ENCODE peak calls at places on chromosomes 16 and 17, in five cellular contexts. W is Peyer's patch, A is lower leg skin, E is ovary, I is heart left ventricle. N is an unnamed sample.

GRCh38 chr16:63617047-63617989 is 1504.5 kb downstream of the CDH11 start:
- DNase-seq in W (no peak), A (no peak), E (no peak), I (peak; percentile 52), N (peak; percentile 23)

GRCh38 chr17:4142107-4142900 is 526 bp downstream of the ZZEF1 start:
- DNase-seq in W (peak; percentile 23), A (peak; percentile 25), E (peak; percentile 42), I (peak; percentile 57), N (peak; percentile 48)

GRCh38 chr16:55773859-55774549 is 58.9 kb downstream of the CES1 start:
- DNase-seq in W (no peak), A (no peak), E (no peak), I (no peak), N (no peak)

GRCh38 chr17:45061606-45062205 is 589 bp downstream of the NMT1 start:
- DNase-seq in W (no peak), A (no peak), E (no peak), I (no peak), N (no peak)

GRCh38 chr16:23957287-23957686 is 121.5 kb downstream of the PRKCB start:
- DNase-seq in W (no peak), A (no peak), E (no peak), I (no peak), N (no peak)

GRCh38 chr17:62179525-62180161 is 114.6 kb upstream of the MED13 start:
- DNase-seq in W (no peak), A (no peak), E (no peak), I (no peak), N (no peak)

GRCh38 chr17:55321507-55322064 is 56.8 kb downstream of the HLF start:
- DNase-seq in W (no peak), A (no peak), E (no peak), I (no peak), N (no peak)

GRCh38 chr17:29376667-29377268 is 13.4 kb upstream of the TAOK1 start:
- DNase-seq in W (no peak), A (no peak), E (no peak), I (peak; percentile 34), N (peak; percentile 53)

GRCh38 chr17:45276031-45276430 is 14.1 kb upstream of the SPATA32 start:
- DNase-seq in W (no peak), A (no peak), E (no peak), I (no peak), N (no peak)

GRCh38 chr16:21167360-21167759 is 8.9 kb downstream of the LDAF1 start:
- DNase-seq in W (no peak), A (no peak), E (no peak), I (no peak), N (no peak)

GRCh38 chr17:48444531-48445247 is 14.7 kb upstream of the SKAP1 start:
- DNase-seq in W (no peak), A (no peak), E (no peak), I (no peak), N (no peak)

GRCh38 chr17:9755083-9755482 is 36.3 kb downstream of the DHRS7C start:
- DNase-seq in W (no peak), A (no peak), E (no peak), I (no peak), N (no peak)

GRCh38 chr16:48321307-48322036 is 63.7 kb downstream of the SIAH1 start:
- DNase-seq in W (no peak), A (no peak), E (no peak), I (no peak), N (no peak)

GRCh38 chr16:76565542-76565941 is 288.3 kb downstream of the CNTNAP4 start:
- DNase-seq in W (no peak), A (no peak), E (no peak), I (no peak), N (no peak)

GRCh38 chr16:28609631-28610594 is at the start of gene SULT1A1:
- DNase-seq in W (no peak), A (peak; percentile 54), E (no peak), I (peak; percentile 69), N (peak; percentile 50)

GRCh38 chr16:4506450-4506849 is 30.3 kb downstream of the HMOX2 start:
- DNase-seq in W (peak; percentile 56), A (peak; percentile 71), E (peak; percentile 70), I (peak; percentile 64), N (peak; percentile 77)

GRCh38 chr17:20094777-20095176 is 85.6 kb downstream of the SPECC1 start:
- DNase-seq in W (no peak), A (no peak), E (no peak), I (no peak), N (no peak)

GRCh38 chr17:19991252-19991885 is 13.7 kb upstream of the AKAP10 start:
- DNase-seq in W (no peak), A (no peak), E (no peak), I (no peak), N (peak; percentile 52)

GRCh38 chr17:17738901-17739300 is 57.6 kb downstream of the RAI1 start:
- DNase-seq in W (no peak), A (no peak), E (no peak), I (no peak), N (peak; percentile 50)

GRCh38 chr17:37708616-37709212 is 36.1 kb downstream of the HNF1B start:
- DNase-seq in W (no peak), A (no peak), E (no peak), I (no peak), N (no peak)

GRCh38 chr17:27783951-27784350 is 16.4 kb downstream of the NOS2 start:
- DNase-seq in W (no peak), A (no peak), E (no peak), I (no peak), N (no peak)

GRCh38 chr16:85668676-85669424 is 19.9 kb downstream of the GINS2 start:
- DNase-seq in W (no peak), A (no peak), E (no peak), I (no peak), N (no peak)

GRCh38 chr16:79821911-79822310 is 221.4 kb upstream of the MAF start:
- DNase-seq in W (no peak), A (no peak), E (no peak), I (no peak), N (no peak)

GRCh38 chr17:15231851-15232516 is 33.1 kb downstream of the PMP22 start:
- DNase-seq in W (no peak), A (no peak), E (no peak), I (no peak), N (no peak)

GRCh38 chr17:79305831-79306687 is 231.4 kb downstream of the ENGASE start:
- DNase-seq in W (no peak), A (no peak), E (no peak), I (peak; percentile 62), N (peak; percentile 72)

GRCh38 chr17:47994714-47995113 is 23.8 kb downstream of the CDK5RAP3 start:
- DNase-seq in W (no peak), A (no peak), E (no peak), I (no peak), N (no peak)

GRCh38 chr17:57086069-57086930 is 1.3 kb downstream of the AKAP1 start:
- DNase-seq in W (peak; percentile 34), A (peak; percentile 38), E (peak; percentile 38), I (peak; percentile 40), N (peak; percentile 47)

GRCh38 chr16:67653131-67654068 is 6.7 kb downstream of the ACD start:
- DNase-seq in W (no peak), A (no peak), E (no peak), I (no peak), N (no peak)
- TF ChIP-seq POLR2A in W (no peak), A (no peak), E (no peak), I (no peak), N (no peak)

GRCh38 chr17:68463211-68463990 is 6.1 kb upstream of the WIPI1 start:
- DNase-seq in W (no peak), A (no peak), E (no peak), I (no peak), N (no peak)

GRCh38 chr17:68461122-68461539 is 3.8 kb upstream of the WIPI1 start:
- DNase-seq in W (no peak), A (no peak), E (no peak), I (no peak), N (no peak)

GRCh38 chr17:68461589-68461988 is 4.3 kb upstream of the WIPI1 start:
- DNase-seq in W (no peak), A (no peak), E (no peak), I (peak; percentile 69), N (no peak)

GRCh38 chr17:68460715-68461114 is 3.4 kb upstream of the WIPI1 start:
- DNase-seq in W (peak; percentile 32), A (no peak), E (no peak), I (no peak), N (no peak)

GRCh38 chr17:68462381-68463210 is 5.3 kb upstream of the WIPI1 start:
- DNase-seq in W (peak; percentile 56), A (peak; percentile 72), E (peak; percentile 72), I (peak; percentile 87), N (peak; percentile 77)
- H3K4me3 ChIP-seq in W (no peak overlapping the region), A (no peak overlapping the region), E (no peak overlapping the region), I (no peak overlapping the region), N (no peak overlapping the region)

GRCh38 chr16:56964243-56965148 is 2.7 kb downstream of the CETP start:
- DNase-seq in W (peak; percentile 98), A (peak; percentile 84), E (peak; percentile 55), I (peak; percentile 87), N (peak; percentile 97)

GRCh38 chr16:56965149-56965938 is 3.6 kb downstream of the CETP start:
- DNase-seq in W (no peak), A (no peak), E (no peak), I (no peak), N (no peak)

GRCh38 chr16:56960681-56961281 is 969 bp upstream of the CETP start:
- DNase-seq in W (no peak), A (no peak), E (no peak), I (no peak), N (no peak)

GRCh38 chr16:56961386-56961785 is 364 bp upstream of the CETP start:
- DNase-seq in W (no peak), A (no peak), E (no peak), I (no peak), N (no peak)

GRCh38 chr16:56961851-56962281 is at the start of gene CETP:
- DNase-seq in W (no peak), A (no peak), E (no peak), I (no peak), N (no peak)
- TF ChIP-seq CTCF in W (no peak), A (no peak), E (no peak), I (no peak), N (no peak)

GRCh38 chr17:67212231-67212630 is 32.8 kb downstream of the HELZ start:
- DNase-seq in W (no peak), A (no peak), E (no peak), I (no peak), N (no peak)

GRCh38 chr17:67203818-67204217 is 41.2 kb downstream of the HELZ start:
- DNase-seq in W (no peak), A (no peak), E (no peak), I (no peak), N (no peak)

GRCh38 chr17:67210915-67211314 is 34.1 kb downstream of the HELZ start:
- DNase-seq in W (no peak), A (no peak), E (no peak), I (no peak), N (no peak)

GRCh38 chr17:67211742-67212141 is 33.3 kb downstream of the HELZ start:
- DNase-seq in W (no peak), A (no peak), E (no peak), I (no peak), N (no peak)

DNA sequence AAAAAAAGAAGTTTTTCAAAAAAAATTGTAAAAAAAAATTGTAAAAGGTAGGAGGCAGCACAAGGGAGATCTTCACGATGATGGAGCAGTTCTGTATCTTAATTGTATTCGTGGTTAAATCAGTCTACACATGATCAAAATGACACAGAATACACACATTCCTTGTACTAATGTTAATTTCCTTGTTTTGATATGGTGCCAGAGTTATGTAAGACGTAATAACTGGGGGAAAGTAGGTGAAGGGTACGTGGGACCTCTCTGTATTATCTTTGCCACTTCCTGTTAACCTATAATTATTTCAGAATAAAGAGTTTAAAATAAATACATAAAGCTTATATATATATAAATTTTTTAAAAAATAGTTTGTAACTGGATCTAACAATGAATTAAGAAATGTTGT is 36.8 kb downstream of the HELZ start:
- DNase-seq in W (no peak), A (no peak), E (no peak), I (no peak), N (no peak)
- TF ChIP-seq POLR2A in W (no peak), A (no peak), E (no peak), I (no peak), N (no peak)